ENCODE peak calls at places on chromosomes 13 and 19, in eight cellular contexts. I, H, N, F, Z, K, U and P are unnamed samples.
A peak's percentile ranks its signal among the peaks of the same experiment; 100 is the strongest.

GRCh38 chr13:44576396-44577235 is 486 bp upstream of the TSC22D1 start:
- DNase-seq in I (no peak), H (peak; percentile 47), N (peak; percentile 29), F (peak; percentile 38), Z (no peak), K (peak; percentile 34), U (peak; percentile 29), P (peak; percentile 34)

GRCh38 chr19:55172741-55173140 is 6.3 kb upstream of the DNAAF3 start:
- DNase-seq in I (peak; percentile 66), H (peak; percentile 80), N (peak; percentile 19), F (no peak), Z (no peak), K (no peak), U (no peak), P (peak; percentile 94)

GRCh38 chr19:12987781-12988180 is 7.5 kb upstream of the NFIX start:
- DNase-seq in I (no peak), H (no peak), N (no peak), F (no peak), Z (no peak), K (no peak), U (no peak), P (no peak)

GRCh38 chr13:41354416-41354815 is 43.3 kb downstream of the NAA16 start:
- DNase-seq in I (peak; percentile 26), H (no peak), N (no peak), F (no peak), Z (no peak), K (no peak), U (no peak), P (no peak)

GRCh38 chr13:22848539-22849052 is 332.2 kb upstream of the SGCG start:
- DNase-seq in I (no peak), H (no peak), N (no peak), F (no peak), Z (no peak), K (no peak), U (no peak), P (no peak)

GRCh38 chr19:46813570-46814358 is 25.4 kb upstream of the SLC1A5 start:
- DNase-seq in I (peak; percentile 44), H (peak; percentile 29), N (no peak), F (no peak), Z (peak; percentile 82), K (no peak), U (no peak), P (peak; percentile 47)

GRCh38 chr19:32154418-32154817 is 191.0 kb upstream of the ZNF507 start:
- DNase-seq in I (no peak), H (no peak), N (no peak), F (no peak), Z (no peak), K (no peak), U (no peak), P (no peak)

GRCh38 chr13:20869540-20869939 is 33.0 kb downstream of the XPO4 start:
- DNase-seq in I (no peak), H (no peak), N (peak; percentile 25), F (no peak), Z (no peak), K (no peak), U (no peak), P (no peak)

GRCh38 chr13:30577381-30577780 is 40.3 kb upstream of the USPL1 start:
- DNase-seq in I (peak; percentile 98), H (peak; percentile 60), N (peak; percentile 50), F (no peak), Z (no peak), K (no peak), U (no peak), P (peak; percentile 63)

GRCh38 chr13:102903659-102904407 is 58.0 kb downstream of the ERCC5 start:
- DNase-seq in I (no peak), H (peak; percentile 15), N (peak; percentile 34), F (no peak), Z (no peak), K (no peak), U (peak; percentile 6), P (peak; percentile 6)

GRCh38 chr19:1883784-1884183 is 1.5 kb downstream of the ABHD17A start:
- DNase-seq in I (no peak), H (no peak), N (no peak), F (no peak), Z (no peak), K (no peak), U (no peak), P (no peak)

GRCh38 chr19:31338069-31338767 is 11.0 kb downstream of the TSHZ3 start:
- DNase-seq in I (peak; percentile 60), H (peak; percentile 69), N (no peak), F (no peak), Z (no peak), K (no peak), U (peak; percentile 72), P (peak; percentile 85)